ENCODE peak calls at places on chromosomes 7 and 10, in nine cellular contexts. One of them, this sample, is unnamed.

GRCh38 chr10:3874988-3875841 is 90.2 kb upstream of the KLF6 start:
- DNase-seq in mesendoderm: no peak
- DNase-seq in kidney glomerular epithelial cell: no peak
- DNase-seq in nucleus accumbens: no peak
- DNase-seq in stimulated activated CD4-positive, alpha-beta T cell treated with anti-CD3 and anti-CD28 coated beads, Interleukin-2, amount 100 ng/mL, for 48 hours: no peak
- DNase-seq in glutamatergic neuron: no peak
- DNase-seq in activated CD8-positive, alpha-beta memory T cell treated with anti-CD3 and anti-CD28 coated beads for 24 hours: no peak
- DNase-seq in body of pancreas: peak; percentile 35
- DNase-seq in EL: no peak
- DNase-seq in this sample: no peak

GRCh38 chr7:121123028-121123427 is 134.5 kb downstream of the CPED1 start:
- DNase-seq in mesendoderm: no peak
- DNase-seq in kidney glomerular epithelial cell: no peak
- DNase-seq in nucleus accumbens: no peak
- DNase-seq in stimulated activated CD4-positive, alpha-beta T cell treated with anti-CD3 and anti-CD28 coated beads, Interleukin-2, amount 100 ng/mL, for 48 hours: no peak
- DNase-seq in glutamatergic neuron: no peak
- DNase-seq in activated CD8-positive, alpha-beta memory T cell treated with anti-CD3 and anti-CD28 coated beads for 24 hours: no peak
- DNase-seq in body of pancreas: no peak
- DNase-seq in EL: no peak
- DNase-seq in this sample: no peak

GRCh38 chr7:121313793-121314676 is 14.8 kb upstream of the WNT16 start:
- DNase-seq in mesendoderm: peak; percentile 37
- DNase-seq in kidney glomerular epithelial cell: peak; percentile 78
- DNase-seq in nucleus accumbens: no peak
- DNase-seq in stimulated activated CD4-positive, alpha-beta T cell treated with anti-CD3 and anti-CD28 coated beads, Interleukin-2, amount 100 ng/mL, for 48 hours: no peak
- DNase-seq in glutamatergic neuron: no peak
- DNase-seq in activated CD8-positive, alpha-beta memory T cell treated with anti-CD3 and anti-CD28 coated beads for 24 hours: no peak
- DNase-seq in body of pancreas: no peak
- DNase-seq in EL: no peak
- DNase-seq in this sample: no peak

GRCh38 chr10:102395677-102396197 is at the start of gene NFKB2:
- DNase-seq in mesendoderm: no peak
- DNase-seq in kidney glomerular epithelial cell: no peak
- DNase-seq in nucleus accumbens: no peak
- DNase-seq in stimulated activated CD4-positive, alpha-beta T cell treated with anti-CD3 and anti-CD28 coated beads, Interleukin-2, amount 100 ng/mL, for 48 hours: no peak
- DNase-seq in glutamatergic neuron: no peak
- DNase-seq in activated CD8-positive, alpha-beta memory T cell treated with anti-CD3 and anti-CD28 coated beads for 24 hours: no peak
- DNase-seq in body of pancreas: no peak
- DNase-seq in EL: no peak
- DNase-seq in this sample: no peak

GRCh38 chr10:114458955-114459354 is 54.7 kb upstream of the AFAP1L2 start:
- DNase-seq in mesendoderm: peak; percentile 90
- DNase-seq in kidney glomerular epithelial cell: peak; percentile 3
- DNase-seq in nucleus accumbens: no peak
- DNase-seq in stimulated activated CD4-positive, alpha-beta T cell treated with anti-CD3 and anti-CD28 coated beads, Interleukin-2, amount 100 ng/mL, for 48 hours: peak; percentile 7
- DNase-seq in glutamatergic neuron: peak; percentile 55
- DNase-seq in activated CD8-positive, alpha-beta memory T cell treated with anti-CD3 and anti-CD28 coated beads for 24 hours: peak; percentile 63
- DNase-seq in body of pancreas: peak; percentile 65
- DNase-seq in EL: peak; percentile 44
- DNase-seq in this sample: peak; percentile 12

GRCh38 chr7:13241416-13241815 is 554.0 kb downstream of the ARL4A start:
- DNase-seq in mesendoderm: peak; percentile 64
- DNase-seq in kidney glomerular epithelial cell: no peak
- DNase-seq in nucleus accumbens: no peak
- DNase-seq in stimulated activated CD4-positive, alpha-beta T cell treated with anti-CD3 and anti-CD28 coated beads, Interleukin-2, amount 100 ng/mL, for 48 hours: no peak
- DNase-seq in glutamatergic neuron: no peak
- DNase-seq in activated CD8-positive, alpha-beta memory T cell treated with anti-CD3 and anti-CD28 coated beads for 24 hours: no peak
- DNase-seq in body of pancreas: no peak
- DNase-seq in EL: no peak
- DNase-seq in this sample: no peak

GRCh38 chr10:60003709-60004191 is 97.4 kb upstream of the CCDC6 start:
- DNase-seq in mesendoderm: peak; percentile 34
- DNase-seq in kidney glomerular epithelial cell: no peak
- DNase-seq in nucleus accumbens: no peak
- DNase-seq in stimulated activated CD4-positive, alpha-beta T cell treated with anti-CD3 and anti-CD28 coated beads, Interleukin-2, amount 100 ng/mL, for 48 hours: no peak
- DNase-seq in glutamatergic neuron: no peak
- DNase-seq in activated CD8-positive, alpha-beta memory T cell treated with anti-CD3 and anti-CD28 coated beads for 24 hours: no peak
- DNase-seq in body of pancreas: no peak
- DNase-seq in EL: no peak
- DNase-seq in this sample: no peak

GRCh38 chr10:116071453-116072148 is 201.4 kb downstream of the GFRA1 start:
- DNase-seq in mesendoderm: no peak
- DNase-seq in kidney glomerular epithelial cell: no peak
- DNase-seq in nucleus accumbens: no peak
- DNase-seq in stimulated activated CD4-positive, alpha-beta T cell treated with anti-CD3 and anti-CD28 coated beads, Interleukin-2, amount 100 ng/mL, for 48 hours: no peak
- DNase-seq in glutamatergic neuron: no peak
- DNase-seq in activated CD8-positive, alpha-beta memory T cell treated with anti-CD3 and anti-CD28 coated beads for 24 hours: no peak
- DNase-seq in body of pancreas: no peak
- DNase-seq in EL: no peak
- DNase-seq in this sample: no peak

GRCh38 chr7:133109816-133110215 is 27.9 kb upstream of the CHCHD3 start:
- DNase-seq in mesendoderm: no peak
- DNase-seq in kidney glomerular epithelial cell: no peak
- DNase-seq in nucleus accumbens: no peak
- DNase-seq in stimulated activated CD4-positive, alpha-beta T cell treated with anti-CD3 and anti-CD28 coated beads, Interleukin-2, amount 100 ng/mL, for 48 hours: no peak
- DNase-seq in glutamatergic neuron: no peak
- DNase-seq in activated CD8-positive, alpha-beta memory T cell treated with anti-CD3 and anti-CD28 coated beads for 24 hours: no peak
- DNase-seq in body of pancreas: no peak
- DNase-seq in EL: peak; percentile 5
- DNase-seq in this sample: no peak

GRCh38 chr7:18257711-18258110 is 230.1 kb upstream of the PRPS1L1 start:
- DNase-seq in mesendoderm: no peak
- DNase-seq in kidney glomerular epithelial cell: no peak
- DNase-seq in nucleus accumbens: no peak
- DNase-seq in stimulated activated CD4-positive, alpha-beta T cell treated with anti-CD3 and anti-CD28 coated beads, Interleukin-2, amount 100 ng/mL, for 48 hours: no peak
- DNase-seq in glutamatergic neuron: no peak
- DNase-seq in activated CD8-positive, alpha-beta memory T cell treated with anti-CD3 and anti-CD28 coated beads for 24 hours: no peak
- DNase-seq in body of pancreas: no peak
- DNase-seq in EL: peak; percentile 34
- DNase-seq in this sample: no peak

GRCh38 chr10:104303594-104304178 is 34.6 kb downstream of the ITPRIP start:
- DNase-seq in mesendoderm: no peak
- DNase-seq in kidney glomerular epithelial cell: no peak
- DNase-seq in nucleus accumbens: no peak
- DNase-seq in stimulated activated CD4-positive, alpha-beta T cell treated with anti-CD3 and anti-CD28 coated beads, Interleukin-2, amount 100 ng/mL, for 48 hours: no peak
- DNase-seq in glutamatergic neuron: no peak
- DNase-seq in activated CD8-positive, alpha-beta memory T cell treated with anti-CD3 and anti-CD28 coated beads for 24 hours: peak; percentile 56
- DNase-seq in body of pancreas: no peak
- DNase-seq in EL: no peak
- DNase-seq in this sample: no peak

GRCh38 chr10:131207176-131207575 is 104.3 kb downstream of the TCERG1L start:
- DNase-seq in mesendoderm: no peak
- DNase-seq in kidney glomerular epithelial cell: no peak
- DNase-seq in nucleus accumbens: no peak
- DNase-seq in stimulated activated CD4-positive, alpha-beta T cell treated with anti-CD3 and anti-CD28 coated beads, Interleukin-2, amount 100 ng/mL, for 48 hours: no peak
- DNase-seq in glutamatergic neuron: no peak
- DNase-seq in activated CD8-positive, alpha-beta memory T cell treated with anti-CD3 and anti-CD28 coated beads for 24 hours: peak; percentile 15
- DNase-seq in body of pancreas: no peak
- DNase-seq in EL: no peak
- DNase-seq in this sample: no peak

GRCh38 chr7:106855540-106856132 is 9.4 kb upstream of the PIK3CG start:
- DNase-seq in mesendoderm: peak; percentile 38
- DNase-seq in kidney glomerular epithelial cell: no peak
- DNase-seq in nucleus accumbens: no peak
- DNase-seq in stimulated activated CD4-positive, alpha-beta T cell treated with anti-CD3 and anti-CD28 coated beads, Interleukin-2, amount 100 ng/mL, for 48 hours: no peak
- DNase-seq in glutamatergic neuron: no peak
- DNase-seq in activated CD8-positive, alpha-beta memory T cell treated with anti-CD3 and anti-CD28 coated beads for 24 hours: no peak
- DNase-seq in body of pancreas: no peak
- DNase-seq in EL: no peak
- DNase-seq in this sample: no peak

GRCh38 chr7:112416127-112416526 is 34.1 kb upstream of the IFRD1 start:
- DNase-seq in mesendoderm: no peak
- DNase-seq in kidney glomerular epithelial cell: no peak
- DNase-seq in nucleus accumbens: no peak
- DNase-seq in stimulated activated CD4-positive, alpha-beta T cell treated with anti-CD3 and anti-CD28 coated beads, Interleukin-2, amount 100 ng/mL, for 48 hours: no peak
- DNase-seq in glutamatergic neuron: no peak
- DNase-seq in activated CD8-positive, alpha-beta memory T cell treated with anti-CD3 and anti-CD28 coated beads for 24 hours: no peak
- DNase-seq in body of pancreas: no peak
- DNase-seq in EL: peak; percentile 30
- DNase-seq in this sample: no peak

GRCh38 chr7:23742051-23742450 is 32.0 kb downstream of the STK31 start:
- DNase-seq in mesendoderm: no peak
- DNase-seq in kidney glomerular epithelial cell: no peak
- DNase-seq in nucleus accumbens: no peak
- DNase-seq in stimulated activated CD4-positive, alpha-beta T cell treated with anti-CD3 and anti-CD28 coated beads, Interleukin-2, amount 100 ng/mL, for 48 hours: no peak
- DNase-seq in glutamatergic neuron: no peak
- DNase-seq in activated CD8-positive, alpha-beta memory T cell treated with anti-CD3 and anti-CD28 coated beads for 24 hours: no peak
- DNase-seq in body of pancreas: no peak
- DNase-seq in EL: no peak
- DNase-seq in this sample: no peak

GRCh38 chr7:157829491-157829890 is 492.7 kb downstream of the DNAJB6 start:
- DNase-seq in mesendoderm: no peak
- DNase-seq in kidney glomerular epithelial cell: no peak
- DNase-seq in nucleus accumbens: no peak
- DNase-seq in stimulated activated CD4-positive, alpha-beta T cell treated with anti-CD3 and anti-CD28 coated beads, Interleukin-2, amount 100 ng/mL, for 48 hours: no peak
- DNase-seq in glutamatergic neuron: no peak
- DNase-seq in activated CD8-positive, alpha-beta memory T cell treated with anti-CD3 and anti-CD28 coated beads for 24 hours: no peak
- DNase-seq in body of pancreas: no peak
- DNase-seq in EL: no peak
- DNase-seq in this sample: no peak

GRCh38 chr7:55105952-55106351 is 87.1 kb downstream of the EGFR start:
- DNase-seq in mesendoderm: peak; percentile 34
- DNase-seq in kidney glomerular epithelial cell: no peak
- DNase-seq in nucleus accumbens: no peak
- DNase-seq in stimulated activated CD4-positive, alpha-beta T cell treated with anti-CD3 and anti-CD28 coated beads, Interleukin-2, amount 100 ng/mL, for 48 hours: no peak
- DNase-seq in glutamatergic neuron: no peak
- DNase-seq in activated CD8-positive, alpha-beta memory T cell treated with anti-CD3 and anti-CD28 coated beads for 24 hours: no peak
- DNase-seq in body of pancreas: no peak
- DNase-seq in EL: no peak
- DNase-seq in this sample: no peak

GRCh38 chr10:104321226-104321625 is 17.0 kb downstream of the ITPRIP start:
- DNase-seq in mesendoderm: no peak
- DNase-seq in kidney glomerular epithelial cell: no peak
- DNase-seq in nucleus accumbens: no peak
- DNase-seq in stimulated activated CD4-positive, alpha-beta T cell treated with anti-CD3 and anti-CD28 coated beads, Interleukin-2, amount 100 ng/mL, for 48 hours: no peak
- DNase-seq in glutamatergic neuron: no peak
- DNase-seq in activated CD8-positive, alpha-beta memory T cell treated with anti-CD3 and anti-CD28 coated beads for 24 hours: no peak
- DNase-seq in body of pancreas: no peak
- DNase-seq in EL: no peak
- DNase-seq in this sample: no peak